ENCODE peak calls at places on chromosomes 16 and 17, in five cellular contexts. W is thyroid gland, C is neural progenitor cell, S is adipocyte, X is colonic mucosa. Y is an unnamed sample. For H3K4me1, the result is how much of the 10 kb centered on the place peaks cover.

GRCh38 chr17:61634942-61635538 is 44.0 kb upstream of the NACA2 start:
- DNase-seq in X (no peak), S (no peak), W (no peak), C (no peak), Y (no peak)

GRCh38 chr16:77944631-77945030 is 77.7 kb upstream of the CLEC3A start:
- DNase-seq in X (no peak), W (no peak), C (no peak), S (no peak), Y (no peak)

GRCh38 chr17:27396941-27397340 is 59.3 kb upstream of the KSR1 start:
- DNase-seq in X (no peak), S (peak), W (peak), C (no peak), Y (no peak)

GRCh38 chr16:12570046-12570618 is 233.6 kb downstream of the CPPED1 start:
- DNase-seq in X (no peak), C (no peak), S (no peak), W (no peak), Y (no peak)

GRCh38 chr17:59505610-59506276 is 59.7 kb upstream of the DHX40 start:
- DNase-seq in S (no peak), X (no peak), C (no peak), W (no peak), Y (no peak)

GRCh38 chr16:77564791-77565390 is 130.1 kb upstream of the ADAMTS18 start:
- DNase-seq in S (no peak), X (no peak), C (no peak), W (no peak), Y (no peak)

GRCh38 chr17:50203589-50204345 is 2.3 kb upstream of the COL1A1 start:
- DNase-seq in X (no peak), C (no peak), S (peak), W (no peak), Y (no peak)

GRCh38 chr16:8241408-8241807 is 348.9 kb downstream of the TMEM114 start:
- DNase-seq in X (peak), S (no peak), W (no peak), C (no peak), Y (no peak)

GRCh38 chr17:77526728-77527355 is 386.1 kb downstream of the SEC14L1 start:
- DNase-seq in W (no peak), S (no peak), C (no peak), X (no peak), Y (no peak)

GRCh38 chr17:80652751-80653330 is 108.2 kb downstream of the RPTOR start:
- DNase-seq in C (no peak), W (no peak), S (no peak), X (no peak), Y (no peak)

DNA sequence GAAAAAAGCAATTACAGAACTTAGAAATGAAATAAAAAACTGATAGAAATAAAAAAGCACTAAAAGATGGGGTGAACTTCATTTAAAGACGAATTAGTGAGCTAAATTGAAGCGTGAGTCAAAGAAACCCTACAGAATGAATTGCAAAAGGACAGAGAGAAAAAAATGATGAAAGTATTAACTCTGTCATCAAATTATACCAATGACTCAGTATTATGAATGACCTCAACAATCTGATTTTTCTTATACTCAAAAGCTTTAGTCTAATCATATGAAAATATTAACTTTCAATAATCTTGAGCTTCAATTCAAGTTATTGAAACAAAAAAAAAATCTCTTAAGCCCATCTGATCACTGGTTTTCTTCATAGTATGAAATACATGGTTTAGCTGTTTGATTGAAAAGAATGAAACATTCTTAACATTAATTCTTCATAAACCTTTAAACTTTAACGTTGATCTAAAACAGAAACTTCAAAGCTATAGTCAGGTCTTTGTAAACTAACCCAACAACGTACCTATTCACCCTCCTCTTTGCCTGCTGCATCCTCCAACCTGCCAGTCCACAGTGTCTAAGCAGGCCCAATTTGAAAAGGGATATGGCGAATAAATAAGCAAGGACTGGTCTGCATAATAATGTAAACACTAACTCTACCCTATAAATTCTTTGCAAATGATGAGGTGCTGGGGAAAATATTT is 6.6 kb downstream of the ABCA5 start:
- DNase-seq in S (peak), W (no peak), X (no peak), C (no peak), Y (no peak)
- H3K4me1 ChIP-seq in S (under half), W (under half), X (under half), C (under half), Y (under half)

DNA sequence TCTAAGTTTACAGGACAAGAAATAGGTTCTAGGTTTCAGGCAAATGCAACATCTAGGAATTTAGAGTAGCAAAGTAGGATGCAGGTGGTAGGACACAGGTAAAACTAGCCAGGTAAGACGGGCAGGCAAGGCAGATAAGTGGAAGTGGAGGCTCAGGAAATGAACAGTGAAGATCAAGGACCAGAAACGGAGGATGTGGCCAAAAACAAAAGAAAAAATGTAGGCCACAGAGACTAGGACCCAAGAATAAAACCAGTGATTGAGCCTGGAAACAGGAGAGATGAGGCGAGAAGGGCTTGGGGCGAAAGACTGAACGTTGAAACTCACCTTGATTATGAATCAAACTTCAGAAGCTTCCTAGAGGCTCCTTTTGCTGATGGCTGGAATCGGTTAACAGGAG is 24.0 kb downstream of the CPSF4L start:
- DNase-seq in W (no peak), X (no peak), C (no peak), S (no peak), Y (no peak)
- H3K4me3 ChIP-seq in W (no peak), X (no peak), C (no peak), S (no peak), Y (no peak)

GRCh38 chr16:2157480-2158261 is 2.1 kb downstream of the TRAF7 start:
- DNase-seq in S (no peak), C (no peak), X (peak), W (no peak), Y (peak)

GRCh38 chr16:2156025-2156848 is 655 bp downstream of the TRAF7 start:
- DNase-seq in C (peak), W (peak), S (peak), X (peak), Y (peak)

GRCh38 chr16:2155091-2156024 is at the start of gene TRAF7:
- DNase-seq in W (peak), X (peak), C (peak), S (peak), Y (peak)

GRCh38 chr16:2158262-2158638 is 2.7 kb downstream of the TRAF7 start:
- DNase-seq in S (no peak), X (no peak), W (no peak), C (no peak), Y (no peak)

DNA sequence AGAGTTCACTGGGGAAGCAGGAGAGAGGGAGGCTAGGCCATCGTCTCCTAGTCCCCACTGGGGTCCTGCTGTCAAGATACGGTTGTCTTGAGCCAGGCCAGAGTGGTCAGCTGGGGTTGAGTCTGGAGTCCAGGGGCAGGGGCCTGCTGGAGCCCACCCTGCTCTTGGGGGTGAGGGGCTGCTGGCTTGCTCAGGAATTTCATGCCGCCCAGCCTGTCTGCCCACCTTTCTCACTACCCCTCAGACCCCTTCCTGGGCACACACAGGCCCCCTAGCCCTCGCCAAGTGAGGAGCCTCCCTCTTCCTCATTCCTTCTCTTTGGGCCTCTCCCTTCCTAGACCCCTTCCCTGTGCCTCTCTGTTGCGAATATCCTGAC is 1.3 kb downstream of the TRAF7 start:
- DNase-seq in C (no peak), W (no peak), S (no peak), X (no peak), Y (no peak)
- H3K4me1 ChIP-seq in C (under half), W (half or more), S (half or more), X (half or more), Y (under half)

DNA sequence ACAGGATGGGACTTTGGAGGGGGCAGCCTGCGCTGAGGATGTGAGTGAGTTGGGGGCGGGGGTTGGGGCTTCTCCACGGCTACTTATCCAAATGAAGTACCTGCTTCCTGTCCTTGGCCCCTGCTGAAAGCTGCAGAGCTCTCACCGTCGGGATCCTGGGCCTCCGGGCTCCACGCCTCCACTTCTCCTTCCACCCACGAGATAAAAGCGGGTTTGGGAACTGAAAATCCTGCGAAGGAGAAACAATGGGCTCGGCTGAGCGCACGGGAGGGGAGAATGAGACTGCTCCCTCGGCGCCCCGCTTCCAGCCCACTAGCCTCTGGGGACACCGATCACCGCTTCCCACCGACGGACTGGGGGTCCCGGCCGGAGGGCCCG is 486 bp downstream of the ZNF785 start:
- DNase-seq in X (no peak), C (peak), W (no peak), S (no peak), Y (no peak)
- H3K4me3 ChIP-seq in X (peak), C (peak), W (peak), S (peak), Y (peak)

DNA sequence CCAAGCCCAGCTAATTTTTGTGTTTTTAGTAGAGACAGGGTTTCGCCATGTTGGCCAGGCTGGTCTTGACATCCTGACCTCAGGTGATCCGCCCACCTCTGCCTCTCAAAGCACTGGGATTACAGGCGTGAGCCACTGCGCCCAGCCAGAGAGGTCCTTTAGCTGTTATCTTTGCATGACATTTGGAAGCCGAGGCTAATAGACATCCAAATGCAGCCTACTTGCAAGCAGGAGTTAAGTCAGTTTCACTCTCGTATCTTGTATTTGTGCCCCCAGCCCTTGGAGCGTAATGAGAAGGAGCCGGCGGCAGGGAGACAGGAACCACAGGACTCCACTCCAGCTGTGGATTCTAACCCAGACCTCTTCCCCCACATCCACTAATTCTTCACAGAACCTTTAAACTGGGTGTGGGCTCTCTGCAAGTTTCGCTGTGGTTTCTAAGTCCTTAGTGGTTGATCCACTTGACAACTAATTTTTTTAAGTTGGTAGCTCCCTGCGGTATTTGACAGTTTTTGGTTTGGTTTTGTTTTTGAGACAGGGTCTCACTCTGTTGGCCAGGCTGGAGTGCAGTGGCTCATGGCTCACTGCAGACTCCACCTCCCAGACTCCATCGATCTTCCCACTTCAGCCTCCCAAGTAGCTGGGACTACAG is 3.1 kb upstream of the CYTH1 start:
- DNase-seq in C (no peak), X (no peak), W (no peak), S (no peak), Y (no peak)
- H3K4me1 ChIP-seq in C (under half), X (under half), W (under half), S (under half), Y (under half)